ENCODE peak calls at places on chromosome 12, in ten cellular contexts. U is tibial artery; P is naive thymus-derived CD8-positive, alpha-beta T cell; X is NB4; C is heart left ventricle; G is HCT116; L is amniotic stem cell; T is endothelial cell; B is activated gamma-delta T cell treated with anti-CD3 and anti-CD28 coated beads, Interleukin-2, amount 50 U/mL, for 16 hours; Y is right cardiac atrium. D is an unnamed sample.

GRCh38 chr12:104662908-104663307 is 206.2 kb downstream of the CHST11 start:
- DNase-seq in U (no peak), X (no peak), P (no peak), G (no peak), C (no peak), T (no peak), L (no peak), Y (no peak), B (no peak), D (no peak)

GRCh38 chr12:57031228-57031670 is 14.9 kb upstream of the TAC3 start:
- DNase-seq in X (peak), G (peak), Y (no peak), U (no peak), T (no peak), P (peak), L (no peak), C (no peak), B (no peak), D (no peak)

GRCh38 chr12:47715393-47715876 is 9.6 kb upstream of the RPAP3 start:
- DNase-seq in P (peak), C (peak), B (peak), T (peak), Y (peak), L (peak), G (peak), U (peak), X (peak), D (no peak)

GRCh38 chr12:45518516-45519235 is 210.8 kb upstream of the ARID2 start:
- DNase-seq in P (peak), X (peak), C (no peak), Y (no peak), L (no peak), G (no peak), B (peak), T (no peak), U (no peak), D (no peak)

GRCh38 chr12:56683-57346 is 9.8 kb upstream of the IQSEC3 start:
- DNase-seq in P (no peak), G (no peak), U (no peak), X (peak), Y (no peak), C (no peak), B (no peak), T (no peak), L (no peak), D (peak)

GRCh38 chr12:47184229-47184628 is 104.5 kb upstream of the AMIGO2 start:
- DNase-seq in C (no peak), T (no peak), Y (no peak), P (no peak), X (no peak), B (no peak), L (no peak), G (no peak), U (no peak), D (no peak)

GRCh38 chr12:53222170-53223005 is 9.6 kb downstream of the RARG start:
- DNase-seq in C (no peak), Y (peak), B (no peak), L (no peak), G (no peak), T (no peak), U (no peak), P (no peak), X (no peak), D (peak)

GRCh38 chr12:115983226-115983798 is 294.2 kb downstream of the MED13L start:
- DNase-seq in X (peak), C (no peak), B (no peak), P (no peak), L (no peak), T (peak), Y (no peak), G (no peak), U (no peak), D (no peak)

GRCh38 chr12:80056845-80057244 is 42.5 kb upstream of the OTOGL start:
- DNase-seq in T (no peak), U (peak), C (peak), X (no peak), B (no peak), G (no peak), P (no peak), L (no peak), Y (no peak), D (no peak)

GRCh38 chr12:52398176-52398575 is 8.0 kb downstream of the KRT82 start:
- DNase-seq in B (no peak), X (no peak), Y (no peak), P (no peak), U (no peak), G (no peak), L (no peak), T (no peak), C (no peak), D (no peak)

GRCh38 chr12:102950107-102950949 is 7.1 kb upstream of the ASCL1 start:
- DNase-seq in X (no peak), U (no peak), Y (no peak), B (no peak), L (no peak), T (peak), G (no peak), C (no peak), P (no peak), D (no peak)

GRCh38 chr12:20460956-20461355 is 92.6 kb downstream of the PDE3A start:
- DNase-seq in P (no peak), U (no peak), G (no peak), B (no peak), X (no peak), Y (no peak), T (no peak), C (no peak), L (no peak), D (no peak)

GRCh38 chr12:121138284-121138683 is 5.6 kb downstream of the P2RX7 start:
- DNase-seq in P (no peak), Y (no peak), B (no peak), L (no peak), G (no peak), U (no peak), T (no peak), C (no peak), X (peak), D (no peak)

GRCh38 chr12:118436002-118436724 is 59.8 kb downstream of the SUDS3 start:
- DNase-seq in T (peak), U (no peak), B (no peak), P (no peak), Y (no peak), X (peak), L (no peak), C (no peak), G (peak), D (no peak)

GRCh38 chr12:106897082-106897481 is 58.6 kb upstream of the TMEM263 start:
- DNase-seq in Y (no peak), T (no peak), G (peak), B (no peak), L (no peak), P (no peak), C (no peak), X (no peak), U (no peak), D (no peak)

GRCh38 chr12:26121323-26121740 is 3.5 kb downstream of the BHLHE41 start:
- DNase-seq in Y (no peak), C (no peak), B (no peak), P (no peak), U (no peak), G (no peak), X (no peak), L (no peak), T (no peak), D (no peak)

GRCh38 chr12:29103539-29103974 is 45.5 kb upstream of the FAR2 start:
- DNase-seq in Y (no peak), U (no peak), T (no peak), C (no peak), X (peak), G (no peak), L (no peak), B (peak), P (peak), D (no peak)

GRCh38 chr12:77746108-77746507 is 84.6 kb upstream of the NAV3 start:
- DNase-seq in U (no peak), Y (no peak), C (no peak), B (no peak), L (no peak), T (no peak), P (no peak), X (no peak), G (no peak), D (no peak)

GRCh38 chr12:168763-169525 is 45.0 kb downstream of the SLC6A12 start:
- DNase-seq in Y (no peak), L (no peak), X (peak), B (no peak), G (no peak), T (no peak), U (no peak), P (no peak), C (no peak), D (no peak)

GRCh38 chr12:120538281-120539156 is 4.4 kb downstream of the RNF10 start:
- DNase-seq in T (no peak), Y (peak), C (peak), P (no peak), L (no peak), X (peak), B (no peak), G (no peak), U (peak), D (no peak)

GRCh38 chr12:105083551-105084105 is 630 bp downstream of the ALDH1L2 start:
- DNase-seq in L (peak), P (no peak), T (no peak), Y (peak), G (no peak), B (no peak), C (peak), X (peak), U (peak), D (no peak)

GRCh38 chr12:38158428-38159091 is 158.0 kb upstream of the ALG10B start:
- DNase-seq in L (no peak), B (no peak), G (no peak), C (no peak), U (no peak), Y (peak), X (no peak), P (no peak), T (no peak), D (no peak)

GRCh38 chr12:66978802-66979201 is 290.4 kb upstream of the CAND1 start:
- DNase-seq in B (no peak), G (no peak), P (no peak), L (no peak), X (no peak), T (no peak), U (no peak), C (no peak), Y (no peak), D (no peak)

GRCh38 chr12:92080390-92081285 is 65.0 kb downstream of the BTG1 start:
- DNase-seq in U (no peak), B (no peak), T (no peak), G (peak), C (no peak), X (peak), L (peak), P (peak), Y (no peak), D (no peak)

GRCh38 chr12:125029756-125030358 is 35.4 kb upstream of the AACS start:
- DNase-seq in B (no peak), P (no peak), C (no peak), G (no peak), L (no peak), T (no peak), Y (no peak), U (no peak), X (no peak), D (no peak)

GRCh38 chr12:95548056-95548538 is 3.2 kb downstream of the USP44 start:
- DNase-seq in L (no peak), U (no peak), G (no peak), X (no peak), Y (peak), B (no peak), C (peak), P (peak), T (peak), D (peak)

GRCh38 chr12:102976609-102977280 is 19.3 kb downstream of the ASCL1 start:
- DNase-seq in P (no peak), X (no peak), U (no peak), Y (no peak), T (no peak), L (no peak), B (no peak), C (no peak), G (no peak), D (no peak)

GRCh38 chr12:89389755-89390661 is 37.7 kb upstream of the DUSP6 start:
- DNase-seq in Y (no peak), X (peak), L (no peak), C (no peak), P (no peak), T (no peak), G (no peak), U (peak), B (no peak), D (no peak)

GRCh38 chr12:53999596-54000104 is 311 bp upstream of the HOXC9 start:
- DNase-seq in T (no peak), X (peak), B (no peak), C (no peak), P (no peak), U (peak), G (peak), L (no peak), Y (no peak), D (no peak)

GRCh38 chr12:22821985-22822384 is 197.0 kb downstream of the ETNK1 start:
- DNase-seq in C (no peak), L (no peak), U (no peak), P (no peak), G (no peak), B (no peak), X (no peak), Y (no peak), T (no peak), D (no peak)

GRCh38 chr12:123931686-123932321 is 40.8 kb downstream of the CCDC92 start:
- DNase-seq in U (no peak), P (peak), T (no peak), L (no peak), B (no peak), Y (no peak), C (no peak), X (no peak), G (no peak), D (no peak)

GRCh38 chr12:54016478-54016964 is 7.7 kb downstream of the HOXC8 start:
- DNase-seq in U (no peak), G (no peak), T (no peak), Y (no peak), P (no peak), L (no peak), B (no peak), X (peak), C (no peak), D (no peak)

GRCh38 chr12:53128780-53129747 is 25.8 kb downstream of the SOAT2 start:
- DNase-seq in P (no peak), U (no peak), B (no peak), Y (no peak), C (peak), T (no peak), L (no peak), X (peak), G (no peak), D (no peak)

GRCh38 chr12:26128180-26128579 is 3.3 kb upstream of the BHLHE41 start:
- DNase-seq in B (no peak), L (no peak), Y (no peak), X (no peak), T (no peak), U (no peak), C (no peak), P (no peak), G (no peak), D (no peak)

GRCh38 chr12:2267624-2268477 is 215.1 kb downstream of the CACNA1C start:
- DNase-seq in Y (no peak), G (no peak), U (peak), X (no peak), B (no peak), C (no peak), L (peak), P (no peak), T (no peak), D (peak)

GRCh38 chr12:124703852-124704251 is 136.4 kb upstream of the NCOR2 start:
- DNase-seq in P (no peak), U (no peak), C (no peak), G (no peak), L (no peak), X (peak), Y (no peak), T (no peak), B (no peak), D (no peak)